ENCODE peak calls at places on chromosomes 13 and 19, in five cellular contexts. F, X, Q, P and U are unnamed samples.

GRCh38 chr19:38666662-38667448 is 19.4 kb downstream of the ACTN4 start:
- DNase-seq in F (no peak), X (peak), Q (peak), P (no peak), U (peak)

GRCh38 chr19:20423381-20424207 is 142.0 kb downstream of the ZNF737 start:
- DNase-seq in F (peak), P (no peak), X (peak), Q (no peak), U (no peak)

GRCh38 chr13:20144141-20144850 is 16.6 kb downstream of the GJA3 start:
- DNase-seq in X (no peak), F (no peak), Q (no peak), P (no peak), U (no peak)

GRCh38 chr13:101514695-101515275 is 62.3 kb downstream of the ITGBL1 start:
- DNase-seq in Q (peak), P (peak), F (peak), X (peak), U (peak)

GRCh38 chr13:113239986-113240385 is 30.6 kb downstream of the CUL4A start:
- DNase-seq in Q (no peak), F (no peak), X (no peak), P (no peak), U (no peak)

GRCh38 chr13:71722206-71722605 is 144.8 kb downstream of the DACH1 start:
- DNase-seq in P (no peak), F (no peak), X (no peak), Q (no peak), U (peak)

GRCh38 chr19:6364353-6364752 is 3.0 kb downstream of the CLPP start:
- DNase-seq in X (no peak), P (no peak), Q (no peak), F (no peak), U (no peak)

GRCh38 chr13:33111414-33112110 is 95.3 kb downstream of the KL start:
- DNase-seq in X (no peak), Q (no peak), F (no peak), P (no peak), U (no peak)

GRCh38 chr19:9883231-9883758 is 48.2 kb downstream of the PIN1 start:
- DNase-seq in P (no peak), X (peak), Q (no peak), F (no peak), U (no peak)

GRCh38 chr13:94595006-94595942 is 678 bp downstream of the TGDS start:
- DNase-seq in X (peak), P (no peak), Q (no peak), F (no peak), U (no peak)

GRCh38 chr13:103275079-103275478 is 208.9 kb upstream of the SLC10A2 start:
- DNase-seq in X (no peak), P (no peak), F (no peak), Q (no peak), U (no peak)

GRCh38 chr13:111029957-111030609 is 85.0 kb upstream of the ARHGEF7 start:
- DNase-seq in Q (no peak), P (no peak), F (no peak), X (no peak), U (no peak)